ENCODE peak calls at places on chromosomes 4 and X, in seven cellular contexts. One of them, this sample, is unnamed.

GRCh38 chr4:88962430-88962829 is 94.6 kb downstream of the FAM13A start:
- DNase-seq in activated CD4-positive, CD25-positive, alpha-beta regulatory T cell treated with anti-CD3 and anti-CD28 coated beads, Interleukin-2, amount 50 U/mL, for 72 hours: no peak
- DNase-seq in stimulated activated CD8-positive, alpha-beta memory T cell treated with anti-CD3 and anti-CD28 coated beads, Interleukin-7, amount 100 ng/mL, for 1 hour: no peak
- DNase-seq in fibroblast of lung: no peak
- DNase-seq in H4: no peak
- DNase-seq in AG20443: no peak
- DNase-seq in effector memory CD4-positive, alpha-beta T cell: no peak
- DNase-seq in this sample: no peak

GRCh38 chrX:28718450-28718849 is 131.2 kb downstream of the IL1RAPL1 start:
- DNase-seq in activated CD4-positive, CD25-positive, alpha-beta regulatory T cell treated with anti-CD3 and anti-CD28 coated beads, Interleukin-2, amount 50 U/mL, for 72 hours: no peak
- DNase-seq in stimulated activated CD8-positive, alpha-beta memory T cell treated with anti-CD3 and anti-CD28 coated beads, Interleukin-7, amount 100 ng/mL, for 1 hour: no peak
- DNase-seq in fibroblast of lung: no peak
- DNase-seq in H4: no peak
- DNase-seq in AG20443: no peak
- DNase-seq in effector memory CD4-positive, alpha-beta T cell: no peak
- DNase-seq in this sample: no peak

GRCh38 chr4:137961051-137961438 is 281.1 kb downstream of the SLC7A11 start:
- DNase-seq in activated CD4-positive, CD25-positive, alpha-beta regulatory T cell treated with anti-CD3 and anti-CD28 coated beads, Interleukin-2, amount 50 U/mL, for 72 hours: no peak
- DNase-seq in stimulated activated CD8-positive, alpha-beta memory T cell treated with anti-CD3 and anti-CD28 coated beads, Interleukin-7, amount 100 ng/mL, for 1 hour: no peak
- DNase-seq in fibroblast of lung: no peak
- DNase-seq in H4: peak; percentile 71
- DNase-seq in AG20443: peak; percentile 61
- DNase-seq in effector memory CD4-positive, alpha-beta T cell: no peak
- DNase-seq in this sample: no peak

GRCh38 chr4:148808416-148808815 is 366.2 kb upstream of the NR3C2 start:
- DNase-seq in activated CD4-positive, CD25-positive, alpha-beta regulatory T cell treated with anti-CD3 and anti-CD28 coated beads, Interleukin-2, amount 50 U/mL, for 72 hours: no peak
- DNase-seq in stimulated activated CD8-positive, alpha-beta memory T cell treated with anti-CD3 and anti-CD28 coated beads, Interleukin-7, amount 100 ng/mL, for 1 hour: no peak
- DNase-seq in fibroblast of lung: peak; percentile 47
- DNase-seq in H4: no peak
- DNase-seq in AG20443: no peak
- DNase-seq in effector memory CD4-positive, alpha-beta T cell: no peak
- DNase-seq in this sample: no peak

GRCh38 chr4:85787133-85787532 is 312.2 kb downstream of the ARHGAP24 start:
- DNase-seq in activated CD4-positive, CD25-positive, alpha-beta regulatory T cell treated with anti-CD3 and anti-CD28 coated beads, Interleukin-2, amount 50 U/mL, for 72 hours: no peak
- DNase-seq in stimulated activated CD8-positive, alpha-beta memory T cell treated with anti-CD3 and anti-CD28 coated beads, Interleukin-7, amount 100 ng/mL, for 1 hour: no peak
- DNase-seq in fibroblast of lung: peak; percentile 82
- DNase-seq in H4: peak; percentile 38
- DNase-seq in AG20443: peak; percentile 50
- DNase-seq in effector memory CD4-positive, alpha-beta T cell: no peak
- DNase-seq in this sample: no peak

GRCh38 chr4:26048378-26048882 is 134.4 kb downstream of the SMIM20 start:
- DNase-seq in activated CD4-positive, CD25-positive, alpha-beta regulatory T cell treated with anti-CD3 and anti-CD28 coated beads, Interleukin-2, amount 50 U/mL, for 72 hours: no peak
- DNase-seq in stimulated activated CD8-positive, alpha-beta memory T cell treated with anti-CD3 and anti-CD28 coated beads, Interleukin-7, amount 100 ng/mL, for 1 hour: no peak
- DNase-seq in fibroblast of lung: peak; percentile 92
- DNase-seq in H4: peak; percentile 46
- DNase-seq in AG20443: peak; percentile 94
- DNase-seq in effector memory CD4-positive, alpha-beta T cell: no peak
- DNase-seq in this sample: no peak

GRCh38 chr4:87220094-87220831 is at the start of gene KLHL8:
- DNase-seq in activated CD4-positive, CD25-positive, alpha-beta regulatory T cell treated with anti-CD3 and anti-CD28 coated beads, Interleukin-2, amount 50 U/mL, for 72 hours: peak; percentile 89
- DNase-seq in stimulated activated CD8-positive, alpha-beta memory T cell treated with anti-CD3 and anti-CD28 coated beads, Interleukin-7, amount 100 ng/mL, for 1 hour: peak; percentile 74
- DNase-seq in fibroblast of lung: peak; percentile 82
- DNase-seq in H4: peak; percentile 60
- DNase-seq in AG20443: peak; percentile 98
- DNase-seq in effector memory CD4-positive, alpha-beta T cell: peak; percentile 77
- DNase-seq in this sample: peak; percentile 91

GRCh38 chrX:71859637-71860036 is 51.0 kb upstream of the NHSL2 start:
- DNase-seq in activated CD4-positive, CD25-positive, alpha-beta regulatory T cell treated with anti-CD3 and anti-CD28 coated beads, Interleukin-2, amount 50 U/mL, for 72 hours: no peak
- DNase-seq in stimulated activated CD8-positive, alpha-beta memory T cell treated with anti-CD3 and anti-CD28 coated beads, Interleukin-7, amount 100 ng/mL, for 1 hour: no peak
- DNase-seq in fibroblast of lung: peak; percentile 34
- DNase-seq in H4: peak; percentile 37
- DNase-seq in AG20443: peak; percentile 24
- DNase-seq in effector memory CD4-positive, alpha-beta T cell: peak; percentile 3
- DNase-seq in this sample: peak; percentile 50

GRCh38 chrX:10326578-10326977 is 169.8 kb downstream of the CLCN4 start:
- DNase-seq in activated CD4-positive, CD25-positive, alpha-beta regulatory T cell treated with anti-CD3 and anti-CD28 coated beads, Interleukin-2, amount 50 U/mL, for 72 hours: no peak
- DNase-seq in stimulated activated CD8-positive, alpha-beta memory T cell treated with anti-CD3 and anti-CD28 coated beads, Interleukin-7, amount 100 ng/mL, for 1 hour: no peak
- DNase-seq in fibroblast of lung: no peak
- DNase-seq in H4: peak; percentile 22
- DNase-seq in AG20443: peak; percentile 20
- DNase-seq in effector memory CD4-positive, alpha-beta T cell: no peak
- DNase-seq in this sample: no peak

GRCh38 chrX:68936608-68937007 is 107.8 kb downstream of the EFNB1 start:
- DNase-seq in activated CD4-positive, CD25-positive, alpha-beta regulatory T cell treated with anti-CD3 and anti-CD28 coated beads, Interleukin-2, amount 50 U/mL, for 72 hours: no peak
- DNase-seq in stimulated activated CD8-positive, alpha-beta memory T cell treated with anti-CD3 and anti-CD28 coated beads, Interleukin-7, amount 100 ng/mL, for 1 hour: no peak
- DNase-seq in fibroblast of lung: peak; percentile 94
- DNase-seq in H4: peak; percentile 55
- DNase-seq in AG20443: peak; percentile 82
- DNase-seq in effector memory CD4-positive, alpha-beta T cell: no peak
- DNase-seq in this sample: no peak

GRCh38 chr4:13626492-13627184 is 887 bp downstream of the BOD1L1 start:
- DNase-seq in activated CD4-positive, CD25-positive, alpha-beta regulatory T cell treated with anti-CD3 and anti-CD28 coated beads, Interleukin-2, amount 50 U/mL, for 72 hours: no peak
- DNase-seq in stimulated activated CD8-positive, alpha-beta memory T cell treated with anti-CD3 and anti-CD28 coated beads, Interleukin-7, amount 100 ng/mL, for 1 hour: no peak
- DNase-seq in fibroblast of lung: peak; percentile 3
- DNase-seq in H4: no peak
- DNase-seq in AG20443: no peak
- DNase-seq in effector memory CD4-positive, alpha-beta T cell: no peak
- DNase-seq in this sample: peak; percentile 8

GRCh38 chrX:56232221-56233082 is at the start of gene KLF8:
- DNase-seq in activated CD4-positive, CD25-positive, alpha-beta regulatory T cell treated with anti-CD3 and anti-CD28 coated beads, Interleukin-2, amount 50 U/mL, for 72 hours: peak; percentile 35
- DNase-seq in stimulated activated CD8-positive, alpha-beta memory T cell treated with anti-CD3 and anti-CD28 coated beads, Interleukin-7, amount 100 ng/mL, for 1 hour: no peak
- DNase-seq in fibroblast of lung: no peak
- DNase-seq in H4: peak; percentile 2
- DNase-seq in AG20443: peak; percentile 55
- DNase-seq in effector memory CD4-positive, alpha-beta T cell: peak; percentile 26
- DNase-seq in this sample: peak; percentile 35

GRCh38 chr4:53688186-53688790 is 97.0 kb upstream of the LNX1 start:
- DNase-seq in activated CD4-positive, CD25-positive, alpha-beta regulatory T cell treated with anti-CD3 and anti-CD28 coated beads, Interleukin-2, amount 50 U/mL, for 72 hours: no peak
- DNase-seq in stimulated activated CD8-positive, alpha-beta memory T cell treated with anti-CD3 and anti-CD28 coated beads, Interleukin-7, amount 100 ng/mL, for 1 hour: no peak
- DNase-seq in fibroblast of lung: peak; percentile 100
- DNase-seq in H4: peak; percentile 98
- DNase-seq in AG20443: peak; percentile 94
- DNase-seq in effector memory CD4-positive, alpha-beta T cell: no peak
- DNase-seq in this sample: peak; percentile 7

GRCh38 chr4:172481802-172482508 is 668.8 kb downstream of the GALNTL6 start:
- DNase-seq in activated CD4-positive, CD25-positive, alpha-beta regulatory T cell treated with anti-CD3 and anti-CD28 coated beads, Interleukin-2, amount 50 U/mL, for 72 hours: no peak
- DNase-seq in stimulated activated CD8-positive, alpha-beta memory T cell treated with anti-CD3 and anti-CD28 coated beads, Interleukin-7, amount 100 ng/mL, for 1 hour: no peak
- DNase-seq in fibroblast of lung: no peak
- DNase-seq in H4: no peak
- DNase-seq in AG20443: no peak
- DNase-seq in effector memory CD4-positive, alpha-beta T cell: no peak
- DNase-seq in this sample: no peak

GRCh38 chr4:160034501-160034900 is 931.6 kb downstream of the RAPGEF2 start:
- DNase-seq in activated CD4-positive, CD25-positive, alpha-beta regulatory T cell treated with anti-CD3 and anti-CD28 coated beads, Interleukin-2, amount 50 U/mL, for 72 hours: no peak
- DNase-seq in stimulated activated CD8-positive, alpha-beta memory T cell treated with anti-CD3 and anti-CD28 coated beads, Interleukin-7, amount 100 ng/mL, for 1 hour: no peak
- DNase-seq in fibroblast of lung: peak; percentile 1
- DNase-seq in H4: no peak
- DNase-seq in AG20443: no peak
- DNase-seq in effector memory CD4-positive, alpha-beta T cell: no peak
- DNase-seq in this sample: no peak

GRCh38 chrX:49172280-49172780 is 632 bp downstream of the PLP2 start:
- DNase-seq in activated CD4-positive, CD25-positive, alpha-beta regulatory T cell treated with anti-CD3 and anti-CD28 coated beads, Interleukin-2, amount 50 U/mL, for 72 hours: peak; percentile 68
- DNase-seq in stimulated activated CD8-positive, alpha-beta memory T cell treated with anti-CD3 and anti-CD28 coated beads, Interleukin-7, amount 100 ng/mL, for 1 hour: no peak
- DNase-seq in fibroblast of lung: peak; percentile 42
- DNase-seq in H4: peak; percentile 55
- DNase-seq in AG20443: peak; percentile 64
- DNase-seq in effector memory CD4-positive, alpha-beta T cell: peak; percentile 52
- DNase-seq in this sample: peak; percentile 77

GRCh38 chr4:73103799-73104503 is 34.4 kb upstream of the COX18 start:
- DNase-seq in activated CD4-positive, CD25-positive, alpha-beta regulatory T cell treated with anti-CD3 and anti-CD28 coated beads, Interleukin-2, amount 50 U/mL, for 72 hours: no peak
- DNase-seq in stimulated activated CD8-positive, alpha-beta memory T cell treated with anti-CD3 and anti-CD28 coated beads, Interleukin-7, amount 100 ng/mL, for 1 hour: no peak
- DNase-seq in fibroblast of lung: peak; percentile 16
- DNase-seq in H4: no peak
- DNase-seq in AG20443: no peak
- DNase-seq in effector memory CD4-positive, alpha-beta T cell: no peak
- DNase-seq in this sample: peak; percentile 48

GRCh38 chr4:110900206-110900769 is 277.4 kb upstream of the PITX2 start:
- DNase-seq in activated CD4-positive, CD25-positive, alpha-beta regulatory T cell treated with anti-CD3 and anti-CD28 coated beads, Interleukin-2, amount 50 U/mL, for 72 hours: no peak
- DNase-seq in stimulated activated CD8-positive, alpha-beta memory T cell treated with anti-CD3 and anti-CD28 coated beads, Interleukin-7, amount 100 ng/mL, for 1 hour: no peak
- DNase-seq in fibroblast of lung: peak; percentile 21
- DNase-seq in H4: no peak
- DNase-seq in AG20443: peak; percentile 31
- DNase-seq in effector memory CD4-positive, alpha-beta T cell: no peak
- DNase-seq in this sample: no peak

GRCh38 chrX:39335447-39336235 is 534.4 kb downstream of the MID1IP1 start:
- DNase-seq in activated CD4-positive, CD25-positive, alpha-beta regulatory T cell treated with anti-CD3 and anti-CD28 coated beads, Interleukin-2, amount 50 U/mL, for 72 hours: no peak
- DNase-seq in stimulated activated CD8-positive, alpha-beta memory T cell treated with anti-CD3 and anti-CD28 coated beads, Interleukin-7, amount 100 ng/mL, for 1 hour: no peak
- DNase-seq in fibroblast of lung: no peak
- DNase-seq in H4: peak; percentile 23
- DNase-seq in AG20443: no peak
- DNase-seq in effector memory CD4-positive, alpha-beta T cell: no peak
- DNase-seq in this sample: no peak

This sample was measured in K562.